ENCODE peak calls at places on chromosomes 2 and 18, in nine cellular contexts. V is GM12878; Z is activated naive CD8-positive, alpha-beta T cell treated with anti-CD3 and anti-CD28 coated beads for 36 hours; T is neuronal stem cell; B is stimulated activated CD4-positive, alpha-beta T cell treated with anti-CD3 and anti-CD28 coated beads, Interleukin-12 subunit alpha, Interleukin-12 subunit beta, amount 100 ng/mL, for 4 hours; U is pons; D is naive thymus-derived CD8-positive, alpha-beta T cell; I is RPMI7951; O is GF-D8. G is an unnamed sample.

GRCh38 chr2:26455801-26456700 is 21.9 kb downstream of the OTOF start:
- DNase-seq in V (no peak), Z (no peak), T (no peak), B (no peak), U (no peak), D (no peak), I (no peak), O (peak; percentile 78), G (peak; percentile 36)

GRCh38 chr2:175402591-175402990 is 221.1 kb upstream of the ATP5MC3 start:
- DNase-seq in V (no peak), Z (no peak), T (no peak), B (no peak), U (no peak), D (no peak), I (peak; percentile 3), O (no peak), G (no peak)

GRCh38 chr2:176827269-176827668 is 385.3 kb upstream of the HNRNPA3 start:
- DNase-seq in V (peak; percentile 7), Z (peak; percentile 56), T (no peak), B (no peak), U (no peak), D (no peak), I (no peak), O (no peak), G (no peak)

GRCh38 chr18:44744206-44745180 is 63.8 kb downstream of the SETBP1 start:
- DNase-seq in V (no peak), Z (no peak), T (peak; percentile 74), B (no peak), U (peak; percentile 47), D (no peak), I (no peak), O (no peak), G (no peak)

GRCh38 chr2:12502759-12503158 is 214.0 kb upstream of the TRIB2 start:
- DNase-seq in V (no peak), Z (peak; percentile 44), T (no peak), B (peak; percentile 31), U (peak; percentile 12), D (no peak), I (peak; percentile 96), O (no peak), G (no peak)

GRCh38 chr2:190380962-190381412 is 27.2 kb upstream of the MFSD6 start:
- DNase-seq in V (no peak), Z (no peak), T (no peak), B (no peak), U (no peak), D (no peak), I (no peak), O (no peak), G (no peak)

GRCh38 chr2:105269426-105269825 is 27.9 kb downstream of the GPR45 start:
- DNase-seq in V (no peak), Z (no peak), T (no peak), B (no peak), U (no peak), D (no peak), I (no peak), O (no peak), G (no peak)

GRCh38 chr2:10532631-10533101 is 84.5 kb upstream of the ODC1 start:
- DNase-seq in V (no peak), Z (no peak), T (no peak), B (no peak), U (no peak), D (no peak), I (no peak), O (no peak), G (no peak)

GRCh38 chr2:167602122-167602521 is 645.3 kb downstream of the STK39 start:
- DNase-seq in V (no peak), Z (no peak), T (no peak), B (no peak), U (no peak), D (no peak), I (no peak), O (no peak), G (no peak)

GRCh38 chr2:64023485-64024258 is 4.4 kb upstream of the VPS54 start:
- DNase-seq in V (no peak), Z (no peak), T (no peak), B (no peak), U (no peak), D (no peak), I (no peak), O (no peak), G (no peak)

GRCh38 chr2:73886357-73886756 is 6.5 kb upstream of the ACTG2 start:
- DNase-seq in V (no peak), Z (peak; percentile 58), T (no peak), B (peak; percentile 12), U (no peak), D (no peak), I (no peak), O (no peak), G (no peak)

GRCh38 chr2:56648802-56649201 is 465.0 kb downstream of the CCDC85A start:
- DNase-seq in V (no peak), Z (no peak), T (no peak), B (no peak), U (no peak), D (no peak), I (no peak), O (no peak), G (no peak)

GRCh38 chr2:181471783-181472182 is 14.6 kb downstream of the ITGA4 start:
- DNase-seq in V (no peak), Z (no peak), T (no peak), B (no peak), U (no peak), D (no peak), I (peak; percentile 36), O (no peak), G (no peak)

GRCh38 chr18:8625693-8626092 is 16.5 kb downstream of the RAB12 start:
- DNase-seq in V (no peak), Z (no peak), T (no peak), B (no peak), U (no peak), D (no peak), I (no peak), O (no peak), G (no peak)

GRCh38 chr2:128347701-128348504 is 29.2 kb upstream of the HS6ST1 start:
- DNase-seq in V (no peak), Z (no peak), T (no peak), B (no peak), U (peak; percentile 54), D (no peak), I (peak; percentile 15), O (no peak), G (peak; percentile 73)

G was measured in heart right ventricle.